ENCODE peak calls at places on chromosomes 12 and 14, in five cellular contexts. V is BJ, F is IMR-90, J is cardiac muscle cell, P is H7. C is an unnamed sample.

GRCh38 chr14:103629503-103630121 is 601 bp downstream of the KLC1 start:
- DNase-seq in V (no peak), F (no peak), J (peak), P (peak), C (no peak)

GRCh38 chr12:65121049-65121955 is at the start of gene WIF1:
- DNase-seq in V (no peak), F (no peak), J (peak), P (peak), C (no peak)

GRCh38 chr14:90293766-90294471 is 37.6 kb downstream of the PSMC1 start:
- DNase-seq in V (no peak), F (peak), J (no peak), P (no peak), C (no peak)

GRCh38 chr12:119182701-119183493 is 4.2 kb downstream of the HSPB8 start:
- DNase-seq in V (no peak), F (peak), J (peak), P (no peak), C (no peak)

GRCh38 chr14:102285106-102285505 is 19.9 kb downstream of the MOK start:
- DNase-seq in V (no peak), F (no peak), J (no peak), P (no peak), C (no peak)

GRCh38 chr12:100733817-100734593 is 60.6 kb upstream of the ANO4 start:
- DNase-seq in V (no peak), F (peak), J (peak), P (no peak), C (peak)

GRCh38 chr14:24013654-24014514 is 25.2 kb downstream of the DHRS4L2 start:
- DNase-seq in V (peak), F (peak), J (peak), P (peak), C (no peak)

GRCh38 chr14:51157012-51157411 is 62.1 kb upstream of the TRIM9 start:
- DNase-seq in V (no peak), F (peak), J (peak), P (no peak), C (no peak)

GRCh38 chr14:91354979-91355685 is 62.5 kb downstream of the CCDC88C start:
- DNase-seq in V (no peak), F (no peak), J (no peak), P (peak), C (no peak)

GRCh38 chr12:556498-556897 is 96.8 kb downstream of the B4GALNT3 start:
- DNase-seq in V (no peak), F (no peak), J (no peak), P (no peak), C (no peak)

GRCh38 chr12:40819427-40820108 is 127.3 kb downstream of the CNTN1 start:
- DNase-seq in V (no peak), F (no peak), J (no peak), P (no peak), C (no peak)

GRCh38 chr12:91142184-91142583 is 30.9 kb upstream of the LUM start:
- DNase-seq in V (no peak), F (peak), J (peak), P (no peak), C (no peak)

GRCh38 chr14:77067632-77068514 is 30.2 kb upstream of the CIPC start:
- DNase-seq in V (no peak), F (peak), J (peak), P (peak), C (no peak)

GRCh38 chr12:49086116-49086515 is 8.5 kb downstream of the DHH start:
- DNase-seq in V (peak), F (peak), J (peak), P (no peak), C (no peak)

GRCh38 chr12:12441051-12441807 is 84.4 kb downstream of the BORCS5 start:
- DNase-seq in V (no peak), F (no peak), J (no peak), P (no peak), C (no peak)

GRCh38 chr12:48366131-48366530 is 15.4 kb upstream of the ZNF641 start:
- DNase-seq in V (no peak), F (no peak), J (peak), P (peak), C (no peak)

GRCh38 chr12:26318661-26319068 is 123.3 kb downstream of the SSPN start:
- DNase-seq in V (no peak), F (peak), J (peak), P (no peak), C (peak)

GRCh38 chr12:107513184-107513583 is 172.4 kb upstream of the PWP1 start:
- DNase-seq in V (no peak), F (no peak), J (no peak), P (no peak), C (no peak)

GRCh38 chr12:18165422-18165871 is 75.5 kb upstream of the RERGL start:
- DNase-seq in V (no peak), F (peak), J (peak), P (no peak), C (no peak)

GRCh38 chr12:90627180-90627896 is 327.6 kb downstream of the CCER1 start:
- DNase-seq in V (no peak), F (peak), J (no peak), P (no peak), C (peak)

DNA sequence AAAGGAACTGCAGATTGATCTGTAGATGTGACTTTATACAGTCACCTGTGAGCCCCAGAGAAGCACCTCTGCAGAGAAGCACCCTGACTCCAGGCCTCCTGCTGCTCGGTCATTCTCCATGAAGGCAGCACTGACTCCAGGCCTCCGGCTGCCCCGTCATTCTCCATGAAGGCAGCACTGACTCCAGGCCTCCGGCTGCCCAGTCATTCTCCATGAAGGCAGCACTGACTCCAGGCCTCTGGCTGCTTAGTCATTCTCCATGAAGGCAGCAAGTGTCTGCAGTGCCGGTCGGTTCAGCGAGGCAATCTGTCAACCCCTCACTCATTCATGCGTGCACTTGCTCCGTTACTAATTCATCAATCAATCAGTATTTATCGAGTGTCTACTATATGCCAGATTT is 160.3 kb downstream of the PIWIL1 start:
- DNase-seq in V (no peak), F (no peak), J (no peak), P (no peak), C (no peak)
- H3K4me3 ChIP-seq in V (no peak), F (no peak), J (no peak), P (no peak), C (no peak)

DNA sequence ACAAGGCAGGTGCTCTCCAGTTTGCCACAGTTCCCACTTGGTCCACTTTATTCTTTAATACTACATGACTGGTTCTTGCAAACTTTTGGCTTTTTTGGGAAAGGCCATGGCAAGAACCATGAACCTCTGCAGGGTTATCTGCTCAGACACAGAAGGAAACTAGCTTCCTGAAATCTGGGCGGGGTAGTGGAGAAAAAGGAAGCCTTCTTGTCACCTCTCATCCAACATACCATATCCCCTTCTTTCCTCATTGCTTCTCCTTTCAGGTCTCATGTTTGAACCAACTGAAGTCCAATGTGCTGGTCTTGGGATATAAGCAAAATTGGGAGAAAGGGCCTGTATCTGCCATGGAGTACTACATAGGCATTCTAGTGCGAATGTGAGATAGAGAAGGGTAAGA is 5.5 kb upstream of the KLHL33 start:
- DNase-seq in V (no peak), F (no peak), J (no peak), P (no peak), C (no peak)
- H3K4me3 ChIP-seq in V (no peak), F (no peak), J (no peak), P (no peak), C (no peak)

DNA sequence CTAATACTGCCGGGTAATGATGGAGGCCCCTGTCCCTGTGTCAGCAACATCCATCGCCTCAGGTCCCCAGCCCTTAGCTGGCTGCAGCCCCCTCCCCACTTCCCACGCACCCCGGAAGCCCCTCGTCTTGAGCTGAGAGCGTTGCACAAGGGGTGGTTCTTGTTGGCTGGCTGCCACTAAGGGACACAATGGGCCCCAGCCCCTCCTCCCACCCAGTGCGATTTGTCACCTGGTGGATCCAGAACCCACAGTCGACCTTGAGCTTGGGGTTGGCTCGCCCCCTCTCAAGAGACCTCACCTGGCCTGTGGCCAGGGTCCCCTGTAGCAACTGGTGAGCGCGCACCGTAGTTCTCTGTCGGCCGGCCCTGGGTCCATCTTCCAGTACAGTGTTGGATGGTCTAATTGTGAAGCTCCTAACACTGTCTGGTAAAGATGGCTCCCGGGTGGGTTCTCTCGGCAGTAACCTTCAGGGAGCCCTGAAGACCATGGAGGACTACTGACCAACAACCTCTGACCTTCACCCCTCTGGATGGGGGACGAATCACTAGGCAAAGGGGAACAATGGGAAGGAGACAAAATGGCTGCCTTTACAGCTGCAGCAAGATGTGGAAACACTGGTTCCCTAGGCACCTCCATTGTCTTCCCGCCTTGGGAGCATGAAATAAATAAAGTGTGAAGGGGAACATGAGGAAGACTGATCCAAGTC is 6.6 kb downstream of the PHB2 start:
- DNase-seq in V (no peak), F (no peak), J (no peak), P (peak), C (no peak)
- H3K4me3 ChIP-seq in V (no peak), F (no peak), J (no peak), P (peak), C (no peak)

DNA sequence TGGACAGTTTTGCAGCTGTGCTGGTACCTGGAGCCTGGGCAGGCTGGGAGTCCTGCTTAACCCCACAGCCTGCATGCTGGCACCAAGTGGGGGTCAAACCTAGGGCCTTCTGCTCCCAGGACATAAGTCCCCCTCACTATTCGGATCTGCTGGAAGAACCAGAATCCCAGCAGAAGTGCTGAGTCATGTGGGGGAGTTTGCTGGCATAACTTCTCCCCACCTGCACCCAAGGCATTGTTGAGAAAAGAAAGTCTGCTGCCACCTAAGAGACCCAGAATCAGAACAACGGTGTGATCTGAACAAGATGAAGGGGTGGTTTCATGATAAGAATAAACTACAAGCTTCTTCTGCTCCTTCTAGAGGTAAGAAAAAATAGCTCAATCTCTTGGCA is 102.7 kb downstream of the RBM19 start:
- DNase-seq in V (no peak), F (peak), J (no peak), P (no peak), C (no peak)
- H3K4me3 ChIP-seq in V (no peak), F (no peak), J (no peak), P (no peak), C (no peak)

GRCh38 chr14:93953739-93954515 is 22.4 kb downstream of the ASB2 start:
- DNase-seq in V (no peak), F (no peak), J (no peak), P (peak), C (no peak)
- H3K4me3 ChIP-seq in V (no peak), F (no peak), J (no peak), P (no peak), C (no peak)

GRCh38 chr12:132282950-132283771 is 46.2 kb downstream of the GALNT9 start:
- DNase-seq in V (no peak), F (no peak), J (no peak), P (peak), C (no peak)
- H3K4me3 ChIP-seq in V (no peak), F (no peak), J (no peak), P (peak), C (no peak)

GRCh38 chr12:110998971-110999370 is 78.6 kb upstream of the MYL2 start:
- DNase-seq in V (no peak), F (no peak), J (no peak), P (no peak), C (no peak)
- H3K4me3 ChIP-seq in V (no peak), F (no peak), J (no peak), P (no peak), C (no peak)

C was measured in skeletal muscle cell.